ENCODE peak calls at places on chromosomes 11 and 22, in five cellular contexts. I is neuronal stem cell, Q is H9, R is H1, G is mesenchymal stem cell. X is an unnamed sample.

GRCh38 chr22:47124946-47125345 is 362.5 kb downstream of the TBC1D22A start:
- DNase-seq in I (no peak), Q (no peak), R (no peak), G (no peak), X (no peak)

GRCh38 chr11:103683581-103683980 is 352.9 kb upstream of the DDI1 start:
- DNase-seq in I (no peak), Q (no peak), R (no peak), G (peak), X (no peak)

GRCh38 chr22:32591620-32592019 is 117.0 kb downstream of the FBXO7 start:
- DNase-seq in I (no peak), Q (no peak), R (no peak), G (peak), X (no peak)

GRCh38 chr11:57213282-57214086 is 23.6 kb downstream of the APLNR start:
- DNase-seq in I (peak), Q (peak), R (peak), G (peak), X (no peak)

GRCh38 chr22:23184764-23185113 is 4.4 kb downstream of the BCR start:
- DNase-seq in I (no peak), Q (no peak), R (no peak), G (no peak), X (no peak)

GRCh38 chr11:116042125-116042524 is 537.9 kb upstream of the CADM1 start:
- DNase-seq in I (no peak), Q (no peak), R (no peak), G (no peak), X (no peak)

GRCh38 chr11:45456686-45457085 is 170.5 kb upstream of the SYT13 start:
- DNase-seq in I (no peak), Q (no peak), R (no peak), G (no peak), X (no peak)

GRCh38 chr11:35752115-35752514 is 89.5 kb downstream of the TRIM44 start:
- DNase-seq in I (no peak), Q (no peak), R (no peak), G (no peak), X (no peak)

GRCh38 chr11:115226556-115226955 is 277.7 kb downstream of the CADM1 start:
- DNase-seq in I (peak), Q (peak), R (peak), G (peak), X (peak)

GRCh38 chr11:13318498-13319295 is 41.1 kb downstream of the BMAL1 start:
- DNase-seq in I (no peak), Q (no peak), R (no peak), G (peak), X (no peak)

GRCh38 chr22:50699001-50699753 is 26.6 kb downstream of the SHANK3 start:
- DNase-seq in I (no peak), Q (no peak), R (no peak), G (no peak), X (no peak)

GRCh38 chr22:33210129-33210784 is 152.1 kb upstream of the SYN3 start:
- DNase-seq in I (peak), Q (peak), R (peak), G (peak), X (peak)

GRCh38 chr11:10637629-10638028 is 55.9 kb downstream of the IRAG1 start:
- DNase-seq in I (no peak), Q (no peak), R (no peak), G (no peak), X (no peak)

GRCh38 chr11:2977113-2977512 is 15.0 kb downstream of the NAP1L4 start:
- DNase-seq in I (no peak), Q (no peak), R (no peak), G (no peak), X (no peak)

GRCh38 chr22:37336474-37337028 is 54.2 kb downstream of the CYTH4 start:
- DNase-seq in I (no peak), Q (no peak), R (no peak), G (no peak), X (no peak)

GRCh38 chr11:69914286-69915150 is 95.3 kb upstream of the FGF3 start:
- DNase-seq in I (no peak), Q (peak), R (no peak), G (no peak), X (peak)

GRCh38 chr22:46465348-46465725 is 72.1 kb downstream of the CELSR1 start:
- DNase-seq in I (no peak), Q (no peak), R (no peak), G (no peak), X (no peak)

GRCh38 chr22:33519140-33519973 is 400.9 kb downstream of the LARGE1 start:
- DNase-seq in I (peak), Q (peak), R (peak), G (peak), X (peak)

GRCh38 chr11:110833033-110833484 is 120.8 kb upstream of the ARHGAP20 start:
- DNase-seq in I (no peak), Q (no peak), R (no peak), G (peak), X (no peak)

GRCh38 chr11:120816176-120816575 is 207.7 kb upstream of the TBCEL start:
- DNase-seq in I (no peak), Q (no peak), R (no peak), G (no peak), X (no peak)

GRCh38 chr11:35784699-35785098 is 122.1 kb downstream of the TRIM44 start:
- DNase-seq in I (no peak), Q (no peak), R (no peak), G (no peak), X (no peak)

GRCh38 chr11:47460571-47461235 is 11.8 kb upstream of the RAPSN start:
- DNase-seq in I (no peak), Q (no peak), R (no peak), G (no peak), X (no peak)

GRCh38 chr22:42946551-42947198 is 68.3 kb downstream of the PACSIN2 start:
- DNase-seq in I (no peak), Q (peak), R (no peak), G (no peak), X (no peak)

GRCh38 chr11:64234840-64235379 is 526 bp downstream of the VEGFB start:
- DNase-seq in I (no peak), Q (no peak), R (peak), G (peak), X (no peak)
- H2BK12ac ChIP-seq in I (no peak), Q (no peak), R (no peak), G (no peak), X (no peak)

GRCh38 chr11:119108857-119109221 is 1.7 kb downstream of the C2CD2L start:
- DNase-seq in I (no peak), Q (no peak), R (no peak), G (no peak), X (no peak)

GRCh38 chr11:119109843-119110242 is 2.7 kb downstream of the C2CD2L start:
- DNase-seq in I (no peak), Q (no peak), R (no peak), G (no peak), X (no peak)

GRCh38 chr11:119106564-119107537 is at the start of gene C2CD2L:
- DNase-seq in I (peak), Q (peak), R (peak), G (peak), X (peak)

GRCh38 chr11:119108151-119108856 is 1.2 kb downstream of the C2CD2L start:
- DNase-seq in I (no peak), Q (peak), R (peak), G (peak), X (peak)

DNA sequence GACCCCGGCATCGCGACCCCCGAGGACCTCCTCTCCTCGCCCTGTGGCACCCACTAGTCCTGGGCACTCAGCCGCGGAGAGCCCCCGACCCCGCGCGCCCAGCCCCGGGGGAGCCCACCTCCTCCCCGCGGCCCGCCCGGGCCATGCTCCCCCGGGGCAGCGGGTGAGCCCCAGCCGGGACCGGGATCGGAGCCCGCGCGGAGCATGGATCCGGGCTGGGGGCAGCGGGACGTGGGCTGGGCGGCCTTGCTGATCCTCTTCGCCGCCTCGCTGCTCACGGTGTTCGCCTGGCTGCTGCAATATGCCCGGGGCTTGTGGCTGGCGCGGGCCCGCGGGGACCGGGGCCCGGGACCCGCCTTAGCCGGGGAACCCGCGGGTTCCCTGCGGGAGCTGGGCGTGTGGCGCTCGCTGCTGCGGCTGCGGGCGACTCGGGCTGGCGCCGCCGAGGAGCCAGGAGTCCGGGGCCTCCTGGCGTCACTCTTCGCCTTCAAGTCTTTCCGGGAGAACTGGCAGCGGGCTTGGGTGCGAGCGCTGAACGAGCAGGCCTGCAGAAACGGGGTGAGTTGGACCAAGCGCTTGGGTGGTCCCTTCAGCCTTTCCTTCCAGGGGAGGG is 500 bp downstream of the C2CD2L start:
- DNase-seq in I (no peak), Q (no peak), R (no peak), G (no peak), X (peak)
- H2AK5ac ChIP-seq in I (no peak), Q (no peak), R (no peak), G (no peak), X (no peak)

DNA sequence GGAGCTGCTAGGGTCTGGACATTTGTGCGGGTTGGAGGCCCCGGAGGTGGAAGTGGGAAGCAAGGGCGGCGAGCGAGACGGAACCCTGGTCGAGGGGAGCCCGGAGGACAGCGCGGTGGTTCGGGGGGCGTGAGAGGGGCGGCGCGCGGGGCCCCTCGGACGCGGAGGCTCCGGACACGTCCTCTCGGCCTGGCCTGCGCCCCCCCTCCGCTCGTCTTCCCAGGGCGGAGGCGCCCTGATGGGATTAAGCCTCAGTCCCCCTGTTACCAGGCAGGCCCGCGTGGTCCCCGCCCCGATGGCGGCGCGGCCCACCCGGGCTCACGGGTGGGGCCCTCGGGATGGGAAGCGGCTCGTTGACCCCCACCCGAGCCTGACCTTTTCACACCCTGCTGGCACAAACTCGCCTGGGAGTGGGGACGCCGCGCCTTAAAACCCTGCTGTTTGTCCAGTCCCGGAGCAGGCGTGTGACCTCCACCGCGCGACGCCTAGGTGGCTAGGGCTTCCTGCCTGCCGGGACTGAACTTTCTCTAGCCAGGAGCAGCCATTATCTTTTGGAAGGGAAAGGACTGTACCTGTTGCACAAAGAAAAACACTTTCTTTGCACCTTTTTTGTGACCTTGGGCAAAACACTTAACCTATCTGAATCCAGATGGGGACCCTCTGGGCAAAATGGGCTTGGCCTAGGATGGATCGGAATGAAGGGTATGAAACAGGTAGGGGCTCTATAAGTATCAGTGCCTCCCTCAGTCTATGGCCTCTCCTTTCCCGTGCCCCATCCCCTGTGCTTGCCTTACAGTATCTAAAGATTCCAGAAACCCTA is 988 bp downstream of the KIAA1671 start:
- DNase-seq in I (no peak), Q (no peak), R (peak), G (peak), X (no peak)
- H3K23ac ChIP-seq in I (peak), Q (no peak), R (no peak), G (no peak), X (no peak)

DNA sequence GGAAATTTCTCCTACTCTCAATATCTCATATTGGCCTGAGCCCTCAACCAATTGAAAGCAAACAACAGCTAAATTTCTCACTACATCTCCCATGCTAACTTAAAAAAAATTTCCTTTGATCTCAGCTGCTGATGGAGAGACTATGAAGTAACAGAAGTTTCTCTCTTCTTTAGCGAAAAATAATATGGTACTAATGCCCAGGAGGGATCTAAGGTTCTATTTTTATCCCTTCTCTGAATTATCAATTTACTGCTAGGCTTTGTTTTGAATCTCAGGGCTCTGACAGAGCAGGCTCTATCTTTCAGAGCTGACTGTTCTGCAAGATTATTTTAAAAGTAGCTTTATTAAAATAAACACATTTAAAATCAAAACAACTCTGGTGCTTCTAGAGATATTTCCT is 558.6 kb downstream of the KCNA4 start:
- DNase-seq in I (no peak), Q (no peak), R (no peak), G (no peak), X (no peak)
- H2BK12ac ChIP-seq in I (no peak), Q (no peak), R (no peak), G (no peak), X (no peak)

GRCh38 chr11:5624489-5625278 is at the start of gene TRIM34:
- DNase-seq in I (peak), Q (peak), R (peak), G (peak), X (peak)

GRCh38 chr11:5621580-5621979 is 3.2 kb upstream of the TRIM34 start:
- DNase-seq in I (no peak), Q (no peak), R (no peak), G (no peak), X (no peak)

GRCh38 chr11:5622802-5623201 is 2.0 kb upstream of the TRIM34 start:
- DNase-seq in I (no peak), Q (no peak), R (no peak), G (no peak), X (no peak)

GRCh38 chr11:5625281-5625680 is 480 bp downstream of the TRIM34 start:
- DNase-seq in I (no peak), Q (no peak), R (no peak), G (no peak), X (no peak)

GRCh38 chr11:5626191-5626590 is 1.4 kb downstream of the TRIM34 start:
- DNase-seq in I (no peak), Q (no peak), R (no peak), G (peak), X (peak)
- H2AK5ac ChIP-seq in I (no peak), Q (no peak), R (no peak), G (no peak), X (no peak)

GRCh38 chr11:123742334-123742733 is 874 bp upstream of the ZNF202 start:
- DNase-seq in I (peak), Q (peak), R (peak), G (no peak), X (no peak)
- H3K23ac ChIP-seq in I (no peak), Q (no peak), R (no peak), G (no peak), X (no peak)

GRCh38 chr11:26048271-26048670 is 283.7 kb upstream of the ANO3 start:
- DNase-seq in I (no peak), Q (no peak), R (no peak), G (no peak), X (no peak)

GRCh38 chr11:26042113-26042512 is 289.8 kb upstream of the ANO3 start:
- DNase-seq in I (no peak), Q (no peak), R (no peak), G (no peak), X (no peak)

GRCh38 chr11:26043665-26044064 is 288.3 kb upstream of the ANO3 start:
- DNase-seq in I (no peak), Q (no peak), R (no peak), G (no peak), X (no peak)

GRCh38 chr11:26044389-26044788 is 287.5 kb upstream of the ANO3 start:
- DNase-seq in I (no peak), Q (no peak), R (no peak), G (no peak), X (no peak)

DNA sequence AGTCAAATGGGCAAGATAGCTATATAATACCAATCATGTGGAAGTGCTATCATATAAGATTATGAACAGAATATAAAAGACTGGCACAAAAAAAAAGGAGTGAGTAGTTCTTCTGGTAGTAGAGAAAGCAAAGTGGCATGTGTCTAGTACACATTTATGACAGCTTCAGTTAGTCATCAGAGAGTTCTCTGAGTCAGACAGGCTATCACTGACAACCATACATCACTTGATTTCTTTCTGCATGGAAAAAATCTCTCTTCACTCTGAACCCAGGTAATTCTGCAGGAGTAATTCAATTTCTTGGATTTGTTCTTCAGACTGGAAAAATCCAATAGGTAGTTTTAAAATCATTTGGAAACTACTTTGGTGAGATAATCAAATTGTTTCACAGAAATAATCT is 286.8 kb upstream of the ANO3 start:
- DNase-seq in I (no peak), Q (no peak), R (no peak), G (no peak), X (no peak)
- H2BK12ac ChIP-seq in I (no peak), Q (no peak), R (no peak), G (no peak), X (no peak)

GRCh38 chr11:61773826-61774225 is 18.6 kb downstream of the TMEM258 start:
- DNase-seq in I (no peak), Q (no peak), R (no peak), G (no peak), X (no peak)

GRCh38 chr11:61771195-61771894 is 18.9 kb downstream of the MYRF start:
- DNase-seq in I (no peak), Q (no peak), R (no peak), G (no peak), X (no peak)

GRCh38 chr11:61773356-61773755 is 19.0 kb downstream of the TMEM258 start:
- DNase-seq in I (no peak), Q (no peak), R (no peak), G (no peak), X (no peak)

GRCh38 chr11:61769946-61770683 is 17.7 kb downstream of the MYRF start:
- DNase-seq in I (no peak), Q (no peak), R (no peak), G (no peak), X (no peak)

DNA sequence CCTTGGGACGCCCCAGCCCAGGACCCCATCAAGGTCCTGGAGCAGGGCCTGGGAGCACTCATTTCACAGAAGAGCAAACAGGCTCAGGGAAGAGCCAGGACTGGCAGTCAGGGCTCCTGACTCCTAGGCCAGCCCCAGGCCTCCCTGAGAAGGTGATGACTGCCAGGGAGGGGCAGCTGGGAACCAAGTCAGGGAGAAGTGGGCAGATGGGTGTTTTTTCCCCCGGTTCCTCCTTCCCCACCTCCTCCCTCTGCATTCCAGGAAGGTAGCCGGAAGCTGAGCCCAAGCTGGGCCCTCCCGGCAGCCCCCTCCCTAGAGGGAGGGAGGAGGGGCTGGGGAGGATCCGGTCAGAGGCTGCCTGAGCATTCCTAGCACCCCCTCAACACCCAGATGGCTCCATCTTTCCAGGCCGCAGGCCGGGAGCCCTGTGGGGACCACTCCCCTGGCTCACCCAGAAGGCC is 19.6 kb downstream of the MYRF start:
- DNase-seq in I (no peak), Q (peak), R (no peak), G (no peak), X (no peak)
- H2AK5ac ChIP-seq in I (peak), Q (no peak), R (peak), G (peak), X (peak)

GRCh38 chr11:117860139-117860538 is 16.3 kb downstream of the FXYD6 start:
- DNase-seq in I (no peak), Q (no peak), R (no peak), G (no peak), X (no peak)

GRCh38 chr11:117859061-117859460 is 17.4 kb downstream of the FXYD6 start:
- DNase-seq in I (no peak), Q (no peak), R (no peak), G (no peak), X (no peak)

GRCh38 chr11:117861151-117862018 is 15.1 kb downstream of the FXYD6 start:
- DNase-seq in I (peak), Q (peak), R (peak), G (no peak), X (no peak)

GRCh38 chr11:117857734-117858369 is 18.6 kb downstream of the FXYD6 start:
- DNase-seq in I (no peak), Q (peak), R (no peak), G (no peak), X (no peak)

DNA sequence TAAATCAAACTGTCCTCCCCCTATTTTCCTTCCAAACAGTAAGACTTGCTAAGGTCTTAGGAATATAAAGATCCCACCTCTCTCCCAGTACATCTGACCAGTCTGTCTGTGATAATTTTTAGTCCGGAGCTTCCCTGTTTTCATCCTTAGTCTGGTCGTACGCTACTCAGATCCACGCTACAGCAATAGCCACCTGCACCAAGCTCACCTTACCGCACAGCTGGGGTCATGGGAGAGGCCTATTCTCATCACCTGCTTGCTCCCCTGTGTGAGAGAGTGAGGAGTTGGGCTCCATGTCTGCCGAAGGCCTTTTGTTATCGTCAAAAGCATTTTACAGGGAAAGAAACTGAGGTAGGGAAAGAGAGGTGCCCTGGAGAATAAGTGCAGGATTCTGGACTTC is 16.7 kb downstream of the FXYD6 start:
- DNase-seq in I (no peak), Q (no peak), R (no peak), G (no peak), X (no peak)
- H3K23ac ChIP-seq in I (no peak), Q (no peak), R (no peak), G (no peak), X (no peak)

GRCh38 chr11:124582565-124582964 is 12.8 kb downstream of the OR8A1 start:
- DNase-seq in I (no peak), Q (no peak), R (no peak), G (no peak), X (no peak)
- H2BK12ac ChIP-seq in I (no peak), Q (no peak), R (no peak), G (no peak), X (no peak)

X was measured in trophoblast cell.